ENCODE peak calls at places on chromosomes 5 and 9, in four cellular contexts. X, M, S and G are unnamed samples.

GRCh38 chr9:120971938-120972337 is 45.3 kb upstream of the TRAF1 start:
- DNase-seq in S (no peak), M (no peak), X (no peak), G (no peak)

GRCh38 chr5:131661931-131662330 is 26.9 kb upstream of the RAPGEF6 start:
- DNase-seq in M (no peak), S (no peak), X (no peak), G (no peak)

GRCh38 chr5:172919525-172920446 is 39.4 kb upstream of the RPL26L1 start:
- DNase-seq in M (no peak), X (no peak), S (no peak), G (no peak)

GRCh38 chr5:104088876-104089778 is 526.5 kb upstream of the NUDT12 start:
- DNase-seq in S (no peak), M (no peak), X (no peak), G (no peak)

GRCh38 chr5:55308254-55308836 is 556 bp downstream of the MTREX start:
- DNase-seq in X (peak; percentile 40), S (no peak), M (peak; percentile 12), G (peak; percentile 35)

GRCh38 chr5:39024884-39025283 is 49.3 kb downstream of the RICTOR start:
- DNase-seq in S (no peak), M (no peak), X (no peak), G (no peak)

GRCh38 chr5:7321724-7322123 is 74.2 kb upstream of the ADCY2 start:
- DNase-seq in S (no peak), M (peak; percentile 52), X (no peak), G (no peak)

GRCh38 chr9:5043381-5043780 is 58.3 kb downstream of the JAK2 start:
- DNase-seq in M (no peak), S (no peak), X (no peak), G (no peak)

GRCh38 chr5:63916786-63917185 is 45.5 kb downstream of the HTR1A start:
- DNase-seq in M (no peak), S (no peak), X (no peak), G (no peak)

GRCh38 chr5:112548246-112548982 is 129.3 kb upstream of the EPB41L4A start:
- DNase-seq in X (no peak), M (no peak), S (no peak), G (no peak)

GRCh38 chr5:56838409-56839039 is 23.2 kb downstream of the MAP3K1 start:
- DNase-seq in M (no peak), X (peak; percentile 29), S (no peak), G (no peak)

GRCh38 chr9:37042421-37042820 is 8.4 kb upstream of the PAX5 start:
- DNase-seq in S (no peak), M (no peak), X (no peak), G (no peak)

GRCh38 chr5:4207456-4207855 is 611.8 kb downstream of the IRX1 start:
- DNase-seq in X (no peak), M (no peak), S (no peak), G (no peak)

GRCh38 chr5:151110992-151111391 is 30.2 kb upstream of the TNIP1 start:
- DNase-seq in X (no peak), M (no peak), S (no peak), G (no peak)

GRCh38 chr9:83701286-83701685 is 6.5 kb downstream of the UBQLN1 start:
- DNase-seq in M (no peak), S (no peak), X (no peak), G (no peak)

GRCh38 chr5:178122346-178122745 is 8.5 kb upstream of the RMND5B start:
- DNase-seq in M (no peak), X (no peak), S (no peak), G (no peak)

GRCh38 chr5:53422539-53422938 is 57.9 kb upstream of the FST start:
- DNase-seq in S (no peak), X (no peak), M (no peak), G (no peak)

GRCh38 chr9:72305102-72305546 is 59.9 kb downstream of the ZFAND5 start:
- DNase-seq in M (peak; percentile 85), X (no peak), S (no peak), G (peak; percentile 92)

GRCh38 chr9:34701769-34702736 is 7.9 kb downstream of the CCL21 start:
- DNase-seq in M (peak; percentile 86), X (peak; percentile 46), S (peak; percentile 72), G (peak; percentile 91)